ENCODE peak calls at places on chromosomes 6 and 20, in eight cellular contexts. X is heart right ventricle; E is stimulated activated CD4-positive, alpha-beta T cell treated with anti-CD3 and anti-CD28 coated beads, Interleukin-4, amount 100 ng/mL, for 48 hours; W is iPS-NIHi11; A is left cardiac atrium; L is occipital lobe; P is activated CD8-positive, alpha-beta memory T cell treated with anti-CD3 and anti-CD28 coated beads for 48 hours; O is iris pigment epithelial cell. Z is an unnamed sample.

GRCh38 chr20:33431797-33432381 is 11.7 kb downstream of the SNTA1 start:
- DNase-seq in X (peak; percentile 46), E (no peak), W (no peak), A (no peak), L (no peak), P (no peak), O (peak; percentile 46), Z (peak; percentile 81)

GRCh38 chr6:167100241-167100674 is 22.6 kb upstream of the CCR6 start:
- DNase-seq in X (no peak), E (no peak), W (no peak), A (no peak), L (no peak), P (no peak), O (no peak), Z (no peak)

GRCh38 chr6:42963855-42964605 is 3.5 kb downstream of the GNMT start:
- DNase-seq in X (no peak), E (peak; percentile 18), W (peak; percentile 80), A (no peak), L (no peak), P (no peak), O (peak; percentile 61), Z (no peak)

GRCh38 chr6:128057541-128058335 is 156.9 kb upstream of the THEMIS start:
- DNase-seq in X (no peak), E (no peak), W (no peak), A (no peak), L (no peak), P (no peak), O (peak; percentile 2), Z (no peak)

GRCh38 chr6:89928604-89929003 is 34.3 kb downstream of the GJA10 start:
- DNase-seq in X (no peak), E (no peak), W (no peak), A (no peak), L (no peak), P (no peak), O (peak; percentile 76), Z (no peak)

GRCh38 chr20:63453029-63453523 is 19.4 kb downstream of the KCNQ2 start:
- DNase-seq in X (no peak), E (no peak), W (peak; percentile 72), A (peak; percentile 56), L (no peak), P (no peak), O (no peak), Z (no peak)

GRCh38 chr20:31790401-31790800 is 28.8 kb upstream of the MYLK2 start:
- DNase-seq in X (no peak), E (no peak), W (no peak), A (no peak), L (no peak), P (no peak), O (no peak), Z (no peak)

GRCh38 chr6:37582309-37582708 is 82.6 kb upstream of the CCDC167 start:
- DNase-seq in X (no peak), E (no peak), W (peak; percentile 38), A (no peak), L (no peak), P (no peak), O (peak; percentile 24), Z (no peak)

GRCh38 chr20:51512645-51513044 is 29.9 kb downstream of the NFATC2 start:
- DNase-seq in X (no peak), E (no peak), W (no peak), A (no peak), L (no peak), P (no peak), O (no peak), Z (no peak)

GRCh38 chr6:56266011-56266410 is 18.6 kb upstream of the COL21A1 start:
- DNase-seq in X (no peak), E (no peak), W (no peak), A (no peak), L (no peak), P (no peak), O (no peak), Z (no peak)

GRCh38 chr20:58877374-58878360 is 25.2 kb downstream of the GNAS start:
- DNase-seq in X (no peak), E (no peak), W (no peak), A (no peak), L (no peak), P (no peak), O (no peak), Z (peak; percentile 58)

GRCh38 chr6:83518946-83519489 is 6.7 kb downstream of the PRSS35 start:
- DNase-seq in X (no peak), E (no peak), W (peak; percentile 49), A (no peak), L (no peak), P (no peak), O (peak; percentile 49), Z (no peak)

GRCh38 chr6:38175786-38176185 is 356.3 kb downstream of the ZFAND3 start:
- DNase-seq in X (no peak), E (no peak), W (no peak), A (peak; percentile 13), L (no peak), P (no peak), O (no peak), Z (no peak)

GRCh38 chr6:125858427-125859320 is 67.9 kb downstream of the NCOA7 start:
- DNase-seq in X (peak; percentile 53), E (peak; percentile 1), W (peak; percentile 86), A (peak; percentile 42), L (peak; percentile 20), P (no peak), O (peak; percentile 70), Z (peak; percentile 76)

GRCh38 chr6:53348436-53349208 is at the start of gene ELOVL5:
- DNase-seq in X (peak; percentile 99), E (peak; percentile 98), W (peak; percentile 87), A (peak; percentile 100), L (peak; percentile 90), P (peak; percentile 86), O (peak; percentile 100), Z (peak; percentile 100)

GRCh38 chr6:37580164-37580955 is 80.7 kb upstream of the CCDC167 start:
- DNase-seq in X (no peak), E (no peak), W (no peak), A (no peak), L (no peak), P (no peak), O (no peak), Z (no peak)

GRCh38 chr20:1472556-1473243 is 6.1 kb upstream of the NSFL1C start:
- DNase-seq in X (no peak), E (no peak), W (no peak), A (no peak), L (no peak), P (no peak), O (no peak), Z (no peak)

GRCh38 chr6:21588812-21589811 is 4.4 kb upstream of the SOX4 start:
- DNase-seq in X (peak; percentile 87), E (peak; percentile 86), W (peak; percentile 73), A (peak; percentile 91), L (peak; percentile 82), P (no peak), O (peak; percentile 95), Z (peak; percentile 92)

GRCh38 chr20:61975411-61975810 is 90.3 kb downstream of the TAF4 start:
- DNase-seq in X (no peak), E (no peak), W (no peak), A (no peak), L (no peak), P (no peak), O (no peak), Z (no peak)

GRCh38 chr6:138948780-138949179 is 39.3 kb downstream of the REPS1 start:
- DNase-seq in X (no peak), E (no peak), W (no peak), A (no peak), L (no peak), P (no peak), O (no peak), Z (no peak)

GRCh38 chr6:56387621-56388413 is 140.4 kb upstream of the COL21A1 start:
- DNase-seq in X (no peak), E (no peak), W (no peak), A (no peak), L (no peak), P (no peak), O (no peak), Z (no peak)

GRCh38 chr6:125984311-125984710 is 2.0 kb upstream of the TRMT11 start:
- DNase-seq in X (no peak), E (no peak), W (no peak), A (no peak), L (no peak), P (no peak), O (peak; percentile 64), Z (no peak)

GRCh38 chr20:57243480-57244220 is 22.8 kb downstream of the BMP7 start:
- DNase-seq in X (no peak), E (no peak), W (no peak), A (no peak), L (no peak), P (no peak), O (no peak), Z (no peak)

Z was measured in testis.